ENCODE peak calls at places on chromosomes 3 and 15, in ten cellular contexts. One of them, this sample, is unnamed.

GRCh38 chr15:83784975-83785374 is 131.1 kb downstream of the ADAMTSL3 start:
- DNase-seq in DND-41: no peak
- DNase-seq in WTC11: no peak
- DNase-seq in RWPE1: peak
- DNase-seq in transverse colon: no peak
- DNase-seq in progenitor cell of endocrine pancreas: no peak
- DNase-seq in IMR-90: peak
- DNase-seq in tibial artery: no peak
- DNase-seq in thoracic aorta: no peak
- DNase-seq in body of pancreas: no peak
- DNase-seq in this sample: no peak

GRCh38 chr15:90184786-90185704 is 16.1 kb upstream of the SEMA4B start:
- DNase-seq in progenitor cell of endocrine pancreas: peak
- DNase-seq in IMR-90: no peak
- DNase-seq in WTC11: peak
- DNase-seq in body of pancreas: peak
- DNase-seq in tibial artery: peak
- DNase-seq in transverse colon: peak
- DNase-seq in DND-41: peak
- DNase-seq in RWPE1: peak
- DNase-seq in thoracic aorta: no peak
- DNase-seq in this sample: no peak

GRCh38 chr3:120160050-120160449 is 65.8 kb upstream of the GSK3B start:
- DNase-seq in thoracic aorta: peak
- DNase-seq in WTC11: peak
- DNase-seq in progenitor cell of endocrine pancreas: no peak
- DNase-seq in tibial artery: peak
- DNase-seq in IMR-90: peak
- DNase-seq in RWPE1: peak
- DNase-seq in body of pancreas: peak
- DNase-seq in DND-41: no peak
- DNase-seq in transverse colon: peak
- DNase-seq in this sample: peak

GRCh38 chr3:36944012-36944640 is 728 bp downstream of the TRANK1 start:
- DNase-seq in body of pancreas: peak
- DNase-seq in thoracic aorta: peak
- DNase-seq in tibial artery: peak
- DNase-seq in DND-41: peak
- DNase-seq in RWPE1: peak
- DNase-seq in progenitor cell of endocrine pancreas: peak
- DNase-seq in IMR-90: peak
- DNase-seq in WTC11: peak
- DNase-seq in transverse colon: peak
- DNase-seq in this sample: no peak

GRCh38 chr15:72227192-72227586 is 3.8 kb downstream of the PKM start:
- DNase-seq in DND-41: peak
- DNase-seq in transverse colon: no peak
- DNase-seq in IMR-90: peak
- DNase-seq in WTC11: no peak
- DNase-seq in tibial artery: peak
- DNase-seq in thoracic aorta: no peak
- DNase-seq in body of pancreas: no peak
- DNase-seq in RWPE1: peak
- DNase-seq in progenitor cell of endocrine pancreas: no peak
- DNase-seq in this sample: no peak

GRCh38 chr3:178181784-178182183 is 354.5 kb upstream of the KCNMB2 start:
- DNase-seq in DND-41: no peak
- DNase-seq in RWPE1: no peak
- DNase-seq in thoracic aorta: no peak
- DNase-seq in progenitor cell of endocrine pancreas: no peak
- DNase-seq in body of pancreas: no peak
- DNase-seq in WTC11: no peak
- DNase-seq in IMR-90: no peak
- DNase-seq in transverse colon: no peak
- DNase-seq in tibial artery: no peak
- DNase-seq in this sample: no peak

GRCh38 chr3:187914231-187914630 is 169.0 kb upstream of the BCL6 start:
- DNase-seq in RWPE1: peak
- DNase-seq in body of pancreas: no peak
- DNase-seq in thoracic aorta: no peak
- DNase-seq in transverse colon: no peak
- DNase-seq in progenitor cell of endocrine pancreas: no peak
- DNase-seq in DND-41: no peak
- DNase-seq in IMR-90: no peak
- DNase-seq in tibial artery: no peak
- DNase-seq in WTC11: no peak
- DNase-seq in this sample: no peak

GRCh38 chr3:129794319-129795201 is 99.0 kb downstream of the TMCC1 start:
- DNase-seq in IMR-90: no peak
- DNase-seq in body of pancreas: peak
- DNase-seq in thoracic aorta: no peak
- DNase-seq in RWPE1: peak
- DNase-seq in WTC11: peak
- DNase-seq in tibial artery: no peak
- DNase-seq in progenitor cell of endocrine pancreas: peak
- DNase-seq in DND-41: peak
- DNase-seq in transverse colon: peak
- DNase-seq in this sample: no peak

GRCh38 chr15:101258238-101259144 is 6.6 kb upstream of the CHSY1 start:
- DNase-seq in DND-41: peak
- DNase-seq in tibial artery: no peak
- DNase-seq in transverse colon: peak
- DNase-seq in RWPE1: peak
- DNase-seq in progenitor cell of endocrine pancreas: no peak
- DNase-seq in body of pancreas: peak
- DNase-seq in thoracic aorta: no peak
- DNase-seq in WTC11: peak
- DNase-seq in IMR-90: peak
- DNase-seq in this sample: no peak

GRCh38 chr3:125990253-125990970 is 21.4 kb downstream of the ROPN1B start:
- DNase-seq in tibial artery: peak
- DNase-seq in progenitor cell of endocrine pancreas: peak
- DNase-seq in transverse colon: peak
- DNase-seq in RWPE1: peak
- DNase-seq in body of pancreas: peak
- DNase-seq in thoracic aorta: peak
- DNase-seq in DND-41: no peak
- DNase-seq in IMR-90: peak
- DNase-seq in WTC11: peak
- DNase-seq in this sample: peak

GRCh38 chr15:73564255-73564654 is 68.9 kb downstream of the NPTN start:
- DNase-seq in RWPE1: peak
- DNase-seq in WTC11: no peak
- DNase-seq in thoracic aorta: no peak
- DNase-seq in tibial artery: no peak
- DNase-seq in DND-41: no peak
- DNase-seq in IMR-90: peak
- DNase-seq in transverse colon: no peak
- DNase-seq in progenitor cell of endocrine pancreas: no peak
- DNase-seq in body of pancreas: no peak
- DNase-seq in this sample: no peak
- TF ChIP-seq CTCF in RWPE1: no peak
- TF ChIP-seq CTCF in WTC11: no peak
- TF ChIP-seq CTCF in thoracic aorta: no peak
- TF ChIP-seq CTCF in tibial artery: no peak
- TF ChIP-seq CTCF in DND-41: no peak
- TF ChIP-seq CTCF in IMR-90: peak
- TF ChIP-seq CTCF in transverse colon: no peak
- TF ChIP-seq CTCF in progenitor cell of endocrine pancreas: no peak
- TF ChIP-seq CTCF in body of pancreas: no peak
- TF ChIP-seq CTCF in this sample: no peak

DNA sequence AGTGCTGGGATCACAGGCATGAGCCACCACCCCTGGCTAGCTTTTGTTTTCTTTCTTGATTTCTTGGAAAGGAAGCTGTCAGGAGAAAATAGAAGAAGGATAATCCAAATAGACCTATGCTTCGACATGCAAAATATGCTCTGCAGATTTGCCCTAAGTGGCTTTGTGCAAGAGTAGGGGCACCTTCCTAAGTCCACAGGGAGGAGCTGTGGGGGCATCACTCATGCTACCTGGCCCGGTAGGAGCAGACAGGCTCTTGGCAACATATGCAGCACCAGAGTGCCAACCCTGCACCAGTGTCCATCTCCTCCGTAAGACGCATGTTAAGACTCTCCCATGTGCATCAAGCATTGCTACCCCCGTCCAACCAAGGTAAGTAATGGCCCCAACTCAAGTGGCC is 190.7 kb upstream of the UBE2E1 start:
- DNase-seq in body of pancreas: no peak
- DNase-seq in progenitor cell of endocrine pancreas: no peak
- DNase-seq in RWPE1: no peak
- DNase-seq in IMR-90: no peak
- DNase-seq in tibial artery: no peak
- DNase-seq in transverse colon: no peak
- DNase-seq in WTC11: no peak
- DNase-seq in DND-41: no peak
- DNase-seq in thoracic aorta: no peak
- DNase-seq in this sample: no peak
- TF ChIP-seq CTCF in body of pancreas: no peak
- TF ChIP-seq CTCF in progenitor cell of endocrine pancreas: no peak
- TF ChIP-seq CTCF in RWPE1: no peak
- TF ChIP-seq CTCF in IMR-90: no peak
- TF ChIP-seq CTCF in tibial artery: no peak
- TF ChIP-seq CTCF in transverse colon: no peak
- TF ChIP-seq CTCF in WTC11: no peak
- TF ChIP-seq CTCF in DND-41: no peak
- TF ChIP-seq CTCF in thoracic aorta: no peak
- TF ChIP-seq CTCF in this sample: no peak

GRCh38 chr3:188914556-188914955 is 257.2 kb upstream of the TPRG1 start:
- DNase-seq in DND-41: no peak
- DNase-seq in RWPE1: no peak
- DNase-seq in thoracic aorta: no peak
- DNase-seq in transverse colon: no peak
- DNase-seq in WTC11: no peak
- DNase-seq in progenitor cell of endocrine pancreas: no peak
- DNase-seq in IMR-90: peak
- DNase-seq in tibial artery: no peak
- DNase-seq in body of pancreas: no peak
- DNase-seq in this sample: no peak
- TF ChIP-seq CTCF in DND-41: no peak
- TF ChIP-seq CTCF in RWPE1: no peak
- TF ChIP-seq CTCF in thoracic aorta: no peak
- TF ChIP-seq CTCF in transverse colon: no peak
- TF ChIP-seq CTCF in WTC11: no peak
- TF ChIP-seq CTCF in progenitor cell of endocrine pancreas: no peak
- TF ChIP-seq CTCF in IMR-90: no peak
- TF ChIP-seq CTCF in tibial artery: no peak
- TF ChIP-seq CTCF in body of pancreas: no peak
- TF ChIP-seq CTCF in this sample: no peak

DNA sequence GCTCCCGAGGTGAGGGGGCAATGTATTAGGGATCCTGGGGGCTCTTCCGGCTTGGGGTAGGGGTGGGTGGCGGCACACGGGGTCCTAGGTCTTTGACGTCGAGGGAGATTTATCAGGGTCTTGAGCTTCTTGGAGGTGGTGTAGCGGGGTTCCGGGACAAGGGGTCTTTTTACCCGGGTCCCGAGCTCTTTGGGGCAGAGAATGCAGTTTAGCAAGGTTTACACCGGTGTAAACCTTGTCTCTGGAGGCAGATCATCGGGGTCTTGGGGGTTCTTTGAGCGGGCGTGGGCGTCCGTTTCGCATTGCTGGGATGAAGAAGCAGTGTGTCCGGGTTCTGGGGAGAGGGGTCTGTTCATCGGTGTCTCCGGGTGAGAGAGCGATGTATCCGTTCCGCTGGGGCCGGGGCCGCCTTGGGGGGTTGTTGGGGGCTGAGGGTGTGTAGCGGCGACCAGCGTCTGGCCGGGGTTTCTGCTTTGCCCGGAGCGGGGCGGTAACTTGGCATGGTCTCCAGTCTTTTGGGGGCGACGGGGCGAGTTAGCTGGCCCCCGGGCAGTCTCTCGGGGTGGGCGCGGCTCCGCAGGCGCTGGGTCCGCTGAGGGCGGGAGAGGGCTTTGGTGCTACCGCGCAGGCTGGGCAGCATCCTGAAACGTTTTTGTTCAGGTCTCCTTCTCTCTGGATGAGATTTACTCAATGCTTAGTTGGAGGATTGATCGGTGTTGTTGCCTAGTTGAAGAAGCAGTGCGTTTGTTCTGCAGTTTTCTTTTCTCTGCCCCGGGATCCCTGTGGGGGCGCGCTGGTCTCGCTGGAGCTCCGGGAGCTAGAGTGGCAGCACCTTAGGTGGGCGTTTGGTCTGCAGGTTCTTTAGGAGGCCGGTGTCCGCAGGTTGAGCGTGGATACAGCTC is 792 bp downstream of the GLCE start:
- DNase-seq in DND-41: peak
- DNase-seq in thoracic aorta: no peak
- DNase-seq in transverse colon: peak
- DNase-seq in tibial artery: peak
- DNase-seq in RWPE1: peak
- DNase-seq in progenitor cell of endocrine pancreas: peak
- DNase-seq in body of pancreas: peak
- DNase-seq in WTC11: peak
- DNase-seq in IMR-90: peak
- DNase-seq in this sample: no peak
- TF ChIP-seq CTCF in DND-41: peak
- TF ChIP-seq CTCF in thoracic aorta: peak
- TF ChIP-seq CTCF in transverse colon: no peak
- TF ChIP-seq CTCF in tibial artery: no peak
- TF ChIP-seq CTCF in RWPE1: peak
- TF ChIP-seq CTCF in progenitor cell of endocrine pancreas: peak
- TF ChIP-seq CTCF in body of pancreas: no peak
- TF ChIP-seq CTCF in WTC11: no peak
- TF ChIP-seq CTCF in IMR-90: peak
- TF ChIP-seq CTCF in this sample: peak